ENCODE peak calls at places on chromosomes 7 and 10, in seven cellular contexts. I is effector CD4-positive, alpha-beta T cell; T is RPMI7951; C is NCI-H510A treated with DMSO at 0.1 percent for 48 hours; B is right atrium auricular region; D is naive B cell; W is EL. G is an unnamed sample.

GRCh38 chr7:141792526-141792925 is 2.5 kb downstream of the TAS2R5 start:
- DNase-seq in I (no peak), T (no peak), C (no peak), B (no peak), D (no peak), W (no peak), G (no peak)

GRCh38 chr10:97505152-97505551 is 6.4 kb downstream of the UBTD1 start:
- DNase-seq in I (no peak), T (no peak), C (no peak), B (no peak), D (no peak), W (no peak), G (no peak)

GRCh38 chr7:36010656-36011587 is 142.1 kb upstream of the EEPD1 start:
- DNase-seq in I (no peak), T (no peak), C (no peak), B (peak), D (no peak), W (no peak), G (no peak)

GRCh38 chr10:32041290-32042028 is 14.8 kb downstream of the KIF5B start:
- DNase-seq in I (no peak), T (no peak), C (no peak), B (no peak), D (no peak), W (peak), G (no peak)

GRCh38 chr10:113228570-113228969 is 278.5 kb downstream of the TCF7L2 start:
- DNase-seq in I (no peak), T (peak), C (no peak), B (no peak), D (no peak), W (peak), G (no peak)

GRCh38 chr10:61937631-61938284 is 36.3 kb downstream of the ARID5B start:
- DNase-seq in I (no peak), T (no peak), C (no peak), B (no peak), D (no peak), W (peak), G (no peak)

GRCh38 chr7:102111063-102111757 is 175.5 kb upstream of the SH2B2 start:
- DNase-seq in I (no peak), T (no peak), C (no peak), B (no peak), D (no peak), W (no peak), G (no peak)

GRCh38 chr7:41582116-41582515 is 120.8 kb downstream of the INHBA start:
- DNase-seq in I (no peak), T (no peak), C (no peak), B (no peak), D (no peak), W (peak), G (no peak)

GRCh38 chr10:70917635-70918034 is 29.3 kb upstream of the PCBD1 start:
- DNase-seq in I (no peak), T (no peak), C (no peak), B (no peak), D (no peak), W (no peak), G (no peak)

GRCh38 chr7:25624001-25624400 is 395.7 kb upstream of the NPVF start:
- DNase-seq in I (no peak), T (no peak), C (no peak), B (no peak), D (no peak), W (no peak), G (no peak)

GRCh38 chr10:63241898-63242297 is 108.8 kb downstream of the NRBF2 start:
- DNase-seq in I (no peak), T (no peak), C (no peak), B (no peak), D (peak), W (no peak), G (no peak)

GRCh38 chr10:95832216-95833037 is 75.3 kb upstream of the CC2D2B start:
- DNase-seq in I (peak), T (no peak), C (no peak), B (no peak), D (peak), W (no peak), G (no peak)

GRCh38 chr7:131803861-131804260 is 247.4 kb upstream of the PODXL start:
- DNase-seq in I (no peak), T (no peak), C (no peak), B (no peak), D (no peak), W (no peak), G (no peak)

GRCh38 chr10:70293169-70293813 is 9.5 kb upstream of the NPFFR1 start:
- DNase-seq in I (no peak), T (no peak), C (no peak), B (no peak), D (no peak), W (no peak), G (no peak)

GRCh38 chr7:28658392-28658791 is 246.1 kb downstream of the CREB5 start:
- DNase-seq in I (no peak), T (no peak), C (no peak), B (no peak), D (no peak), W (no peak), G (no peak)

GRCh38 chr10:8043569-8044306 is 10.8 kb upstream of the GATA3 start:
- DNase-seq in I (no peak), T (no peak), C (no peak), B (no peak), D (no peak), W (no peak), G (no peak)

GRCh38 chr10:79342811-79343541 is 4.3 kb upstream of the PPIF start:
- DNase-seq in I (no peak), T (no peak), C (peak), B (no peak), D (no peak), W (no peak), G (no peak)

GRCh38 chr10:1162481-1163203 is 106.5 kb downstream of the WDR37 start:
- DNase-seq in I (no peak), T (no peak), C (no peak), B (no peak), D (no peak), W (no peak), G (no peak)

GRCh38 chr10:22554481-22555182 is 159.7 kb downstream of the PIP4K2A start:
- DNase-seq in I (no peak), T (no peak), C (peak), B (peak), D (no peak), W (no peak), G (no peak)

GRCh38 chr10:48227213-48227612 is 47.3 kb downstream of the FRMPD2 start:
- DNase-seq in I (no peak), T (no peak), C (no peak), B (no peak), D (no peak), W (no peak), G (no peak)

GRCh38 chr10:25393621-25394020 is 218.8 kb downstream of the GPR158 start:
- DNase-seq in I (no peak), T (no peak), C (no peak), B (no peak), D (no peak), W (no peak), G (no peak)

GRCh38 chr7:68733219-68734143 is 864.8 kb upstream of the AUTS2 start:
- DNase-seq in I (no peak), T (no peak), C (no peak), B (no peak), D (no peak), W (no peak), G (no peak)

GRCh38 chr7:1569016-1569415 is 816 bp downstream of the PSMG3 start:
- DNase-seq in I (no peak), T (peak), C (peak), B (no peak), D (no peak), W (peak), G (no peak)

GRCh38 chr7:75762350-75762917 is 9.6 kb downstream of the CCL26 start:
- DNase-seq in I (no peak), T (peak), C (peak), B (no peak), D (peak), W (peak), G (peak)

GRCh38 chr7:49398236-49398635 is 375.2 kb upstream of the VWC2 start:
- DNase-seq in I (no peak), T (peak), C (no peak), B (no peak), D (no peak), W (no peak), G (no peak)

GRCh38 chr10:46255696-46256355 is 31.0 kb upstream of the ANTXRL start:
- DNase-seq in I (peak), T (peak), C (peak), B (peak), D (peak), W (peak), G (no peak)

GRCh38 chr7:521221-522070 is 1.8 kb upstream of the PDGFA start:
- DNase-seq in I (no peak), T (peak), C (no peak), B (peak), D (peak), W (peak), G (no peak)

G was measured in NCI-H1417 treated with DMSO at 0.1 percent for 48 hours.